ENCODE peak calls at places on chromosomes 11 and 22, in nine cellular contexts. L, I, X, W, B, D, H, P and E are unnamed samples.

GRCh38 chr22:42716649-42717127 is 4.0 kb downstream of the A4GALT start:
- DNase-seq in L (no peak), I (no peak), X (peak), W (no peak), B (no peak), D (no peak), H (peak), P (no peak), E (no peak)

GRCh38 chr22:38190581-38190980 is 9.0 kb upstream of the PLA2G6 start:
- DNase-seq in L (no peak), I (no peak), X (no peak), W (no peak), B (no peak), D (no peak), H (no peak), P (no peak), E (no peak)

GRCh38 chr11:115965754-115966504 is 461.7 kb upstream of the CADM1 start:
- DNase-seq in L (no peak), I (no peak), X (no peak), W (no peak), B (no peak), D (no peak), H (no peak), P (no peak), E (peak)

GRCh38 chr22:29344137-29344536 is 28.6 kb upstream of the RASL10A start:
- DNase-seq in L (peak), I (no peak), X (no peak), W (no peak), B (no peak), D (no peak), H (peak), P (peak), E (no peak)

GRCh38 chr11:102831128-102831708 is 12.2 kb downstream of the MMP3 start:
- DNase-seq in L (no peak), I (no peak), X (no peak), W (no peak), B (no peak), D (no peak), H (peak), P (peak), E (no peak)

GRCh38 chr11:45180888-45181594 is 34.6 kb downstream of the PRDM11 start:
- DNase-seq in L (peak), I (no peak), X (peak), W (peak), B (peak), D (no peak), H (peak), P (peak), E (no peak)

GRCh38 chr11:7687386-7687785 is 14.1 kb upstream of the CYB5R2 start:
- DNase-seq in L (no peak), I (no peak), X (no peak), W (no peak), B (no peak), D (no peak), H (no peak), P (no peak), E (no peak)

GRCh38 chr22:30968015-30968923 is at the start of gene MORC2:
- DNase-seq in L (no peak), I (peak), X (no peak), W (peak), B (no peak), D (no peak), H (peak), P (peak), E (peak)

GRCh38 chr11:60357771-60358170 is 20.6 kb upstream of the MS4A7 start:
- DNase-seq in L (no peak), I (no peak), X (no peak), W (no peak), B (no peak), D (no peak), H (no peak), P (no peak), E (no peak)

GRCh38 chr11:120554771-120555432 is 43.4 kb downstream of the GRIK4 start:
- DNase-seq in L (no peak), I (no peak), X (no peak), W (no peak), B (no peak), D (no peak), H (no peak), P (peak), E (no peak)

GRCh38 chr22:36833073-36833472 is 16.2 kb upstream of the PVALB start:
- DNase-seq in L (no peak), I (no peak), X (no peak), W (no peak), B (no peak), D (no peak), H (no peak), P (no peak), E (no peak)

GRCh38 chr11:86660011-86660595 is 12.3 kb downstream of the ME3 start:
- DNase-seq in L (no peak), I (no peak), X (no peak), W (no peak), B (no peak), D (no peak), H (no peak), P (no peak), E (no peak)

GRCh38 chr11:11155962-11156815 is 196.9 kb downstream of the CSNK2A3 start:
- DNase-seq in L (no peak), I (no peak), X (peak), W (no peak), B (no peak), D (no peak), H (no peak), P (peak), E (no peak)

GRCh38 chr11:2395856-2396255 is 4.7 kb upstream of the TSSC4 start:
- DNase-seq in L (no peak), I (no peak), X (no peak), W (no peak), B (no peak), D (no peak), H (no peak), P (no peak), E (no peak)

GRCh38 chr11:23767576-23767975 is 729.3 kb upstream of the LUZP2 start:
- DNase-seq in L (no peak), I (no peak), X (no peak), W (no peak), B (no peak), D (no peak), H (no peak), P (no peak), E (no peak)

GRCh38 chr22:38315801-38316339 is 1.4 kb downstream of the CSNK1E start:
- DNase-seq in L (no peak), I (no peak), X (peak), W (no peak), B (no peak), D (no peak), H (no peak), P (no peak), E (no peak)

GRCh38 chr22:37253164-37253660 is 9.1 kb upstream of the RAC2 start:
- DNase-seq in L (no peak), I (no peak), X (no peak), W (no peak), B (no peak), D (no peak), H (no peak), P (peak), E (no peak)

GRCh38 chr11:117814766-117815261 is 9.7 kb downstream of the FXYD2 start:
- DNase-seq in L (peak), I (peak), X (peak), W (peak), B (peak), D (no peak), H (peak), P (no peak), E (no peak)

GRCh38 chr11:61669417-61669816 is 10.8 kb upstream of the DAGLA start:
- DNase-seq in L (no peak), I (no peak), X (no peak), W (no peak), B (no peak), D (no peak), H (no peak), P (no peak), E (no peak)

GRCh38 chr11:57466680-57467079 is 6.4 kb downstream of the RTN4RL2 start:
- DNase-seq in L (no peak), I (no peak), X (no peak), W (no peak), B (no peak), D (no peak), H (no peak), P (no peak), E (no peak)

GRCh38 chr22:32237021-32237420 is 18.1 kb downstream of the SLC5A4 start:
- DNase-seq in L (no peak), I (no peak), X (no peak), W (no peak), B (no peak), D (no peak), H (no peak), P (no peak), E (no peak)

GRCh38 chr11:131136476-131136875 is 220.2 kb upstream of the SNX19 start:
- DNase-seq in L (no peak), I (no peak), X (no peak), W (no peak), B (no peak), D (no peak), H (no peak), P (no peak), E (no peak)

GRCh38 chr11:119434531-119435330 is 11.8 kb upstream of the THY1 start:
- DNase-seq in L (no peak), I (no peak), X (no peak), W (no peak), B (no peak), D (no peak), H (no peak), P (no peak), E (no peak)

GRCh38 chr22:45441158-45441557 is 27.7 kb downstream of the RIBC2 start:
- DNase-seq in L (peak), I (peak), X (no peak), W (no peak), B (no peak), D (no peak), H (peak), P (peak), E (peak)

GRCh38 chr11:108221981-108222685 is at the start of gene NPAT:
- DNase-seq in L (no peak), I (no peak), X (no peak), W (peak), B (no peak), D (no peak), H (no peak), P (no peak), E (no peak)

GRCh38 chr22:46107753-46108563 is 42.4 kb upstream of the PPARA start:
- DNase-seq in L (no peak), I (no peak), X (no peak), W (no peak), B (no peak), D (no peak), H (no peak), P (no peak), E (no peak)

GRCh38 chr11:76459299-76459698 is 14.5 kb downstream of the EMSY start:
- DNase-seq in L (no peak), I (no peak), X (no peak), W (no peak), B (no peak), D (no peak), H (no peak), P (no peak), E (no peak)

GRCh38 chr11:119789766-119790407 is 60.9 kb upstream of the NECTIN1 start:
- DNase-seq in L (no peak), I (no peak), X (no peak), W (no peak), B (no peak), D (no peak), H (no peak), P (no peak), E (no peak)

GRCh38 chr11:13118194-13118593 is 109.1 kb downstream of the RASSF10 start:
- DNase-seq in L (no peak), I (no peak), X (no peak), W (no peak), B (no peak), D (no peak), H (no peak), P (peak), E (no peak)

GRCh38 chr11:132115454-132115853 is 745.0 kb downstream of the NTM start:
- DNase-seq in L (no peak), I (no peak), X (no peak), W (no peak), B (no peak), D (no peak), H (no peak), P (no peak), E (no peak)

GRCh38 chr11:103110406-103110805 is 1.2 kb downstream of the DYNC2H1 start:
- DNase-seq in L (no peak), I (no peak), X (no peak), W (no peak), B (no peak), D (no peak), H (no peak), P (no peak), E (no peak)